ENCODE peak calls at places on chromosomes 6 and 20, in seven cellular contexts. One of them, this sample, is unnamed.

GRCh38 chr6:48535569-48535968 is 424.6 kb upstream of the PTCHD4 start:
- DNase-seq in lower lobe of right lung: no peak
- DNase-seq in NCI-H345: no peak
- DNase-seq in aorta: no peak
- DNase-seq in astrocyte: peak
- DNase-seq in H7: peak
- DNase-seq in B cell: no peak
- DNase-seq in this sample: no peak

GRCh38 chr6:157158897-157159296 is 164.4 kb downstream of the TMEM242 start:
- DNase-seq in lower lobe of right lung: no peak
- DNase-seq in NCI-H345: no peak
- DNase-seq in aorta: no peak
- DNase-seq in astrocyte: no peak
- DNase-seq in H7: peak
- DNase-seq in B cell: no peak
- DNase-seq in this sample: no peak

GRCh38 chr20:61886721-61887658 is 178.7 kb downstream of the TAF4 start:
- DNase-seq in lower lobe of right lung: peak
- DNase-seq in NCI-H345: peak
- DNase-seq in aorta: peak
- DNase-seq in astrocyte: no peak
- DNase-seq in H7: peak
- DNase-seq in B cell: peak
- DNase-seq in this sample: no peak

GRCh38 chr6:111256646-111257045 is 169.3 kb downstream of the SLC16A10 start:
- DNase-seq in lower lobe of right lung: no peak
- DNase-seq in NCI-H345: no peak
- DNase-seq in aorta: no peak
- DNase-seq in astrocyte: no peak
- DNase-seq in H7: no peak
- DNase-seq in B cell: no peak
- DNase-seq in this sample: no peak

GRCh38 chr6:7433211-7433610 is 43.6 kb downstream of the RIOK1 start:
- DNase-seq in lower lobe of right lung: no peak
- DNase-seq in NCI-H345: no peak
- DNase-seq in aorta: no peak
- DNase-seq in astrocyte: no peak
- DNase-seq in H7: no peak
- DNase-seq in B cell: no peak
- DNase-seq in this sample: no peak

GRCh38 chr20:967796-968742 is 34.0 kb downstream of the RSPO4 start:
- DNase-seq in lower lobe of right lung: no peak
- DNase-seq in NCI-H345: no peak
- DNase-seq in aorta: no peak
- DNase-seq in astrocyte: peak
- DNase-seq in H7: peak
- DNase-seq in B cell: peak
- DNase-seq in this sample: no peak

GRCh38 chr6:35507221-35507620 is 5.5 kb downstream of the TULP1 start:
- DNase-seq in lower lobe of right lung: no peak
- DNase-seq in NCI-H345: no peak
- DNase-seq in aorta: no peak
- DNase-seq in astrocyte: no peak
- DNase-seq in H7: peak
- DNase-seq in B cell: no peak
- DNase-seq in this sample: no peak

GRCh38 chr20:51767018-51767866 is 948 bp downstream of the ATP9A start:
- DNase-seq in lower lobe of right lung: peak
- DNase-seq in NCI-H345: peak
- DNase-seq in aorta: peak
- DNase-seq in astrocyte: peak
- DNase-seq in H7: peak
- DNase-seq in B cell: peak
- DNase-seq in this sample: peak

GRCh38 chr20:1171461-1172093 is 13.2 kb downstream of the TMEM74B start:
- DNase-seq in lower lobe of right lung: no peak
- DNase-seq in NCI-H345: no peak
- DNase-seq in aorta: no peak
- DNase-seq in astrocyte: peak
- DNase-seq in H7: peak
- DNase-seq in B cell: no peak
- DNase-seq in this sample: no peak

GRCh38 chr6:72589096-72589495 is 32.8 kb upstream of the KCNQ5 start:
- DNase-seq in lower lobe of right lung: no peak
- DNase-seq in NCI-H345: no peak
- DNase-seq in aorta: no peak
- DNase-seq in astrocyte: peak
- DNase-seq in H7: no peak
- DNase-seq in B cell: no peak
- DNase-seq in this sample: no peak

GRCh38 chr20:45821942-45822341 is 5.2 kb downstream of the TNNC2 start:
- DNase-seq in lower lobe of right lung: no peak
- DNase-seq in NCI-H345: no peak
- DNase-seq in aorta: no peak
- DNase-seq in astrocyte: no peak
- DNase-seq in H7: no peak
- DNase-seq in B cell: no peak
- DNase-seq in this sample: no peak

GRCh38 chr6:165519316-165519715 is 143.7 kb downstream of the PDE10A start:
- DNase-seq in lower lobe of right lung: no peak
- DNase-seq in NCI-H345: no peak
- DNase-seq in aorta: no peak
- DNase-seq in astrocyte: no peak
- DNase-seq in H7: no peak
- DNase-seq in B cell: no peak
- DNase-seq in this sample: no peak

GRCh38 chr6:75880305-75880704 is 131.3 kb downstream of the MYO6 start:
- DNase-seq in lower lobe of right lung: no peak
- DNase-seq in NCI-H345: no peak
- DNase-seq in aorta: no peak
- DNase-seq in astrocyte: no peak
- DNase-seq in H7: no peak
- DNase-seq in B cell: no peak
- DNase-seq in this sample: no peak

GRCh38 chr20:5160882-5161281 is 34.1 kb downstream of the CDS2 start:
- DNase-seq in lower lobe of right lung: no peak
- DNase-seq in NCI-H345: no peak
- DNase-seq in aorta: no peak
- DNase-seq in astrocyte: no peak
- DNase-seq in H7: no peak
- DNase-seq in B cell: no peak
- DNase-seq in this sample: no peak

GRCh38 chr6:83600531-83600930 is 88.2 kb downstream of the PRSS35 start:
- DNase-seq in lower lobe of right lung: no peak
- DNase-seq in NCI-H345: no peak
- DNase-seq in aorta: no peak
- DNase-seq in astrocyte: no peak
- DNase-seq in H7: no peak
- DNase-seq in B cell: no peak
- DNase-seq in this sample: no peak

GRCh38 chr20:17786221-17786718 is 86.5 kb downstream of the BANF2 start:
- DNase-seq in lower lobe of right lung: no peak
- DNase-seq in NCI-H345: no peak
- DNase-seq in aorta: no peak
- DNase-seq in astrocyte: peak
- DNase-seq in H7: no peak
- DNase-seq in B cell: no peak
- DNase-seq in this sample: no peak

GRCh38 chr6:167932468-167933276 is 64.8 kb upstream of the KIF25 start:
- DNase-seq in lower lobe of right lung: no peak
- DNase-seq in NCI-H345: no peak
- DNase-seq in aorta: no peak
- DNase-seq in astrocyte: no peak
- DNase-seq in H7: no peak
- DNase-seq in B cell: no peak
- DNase-seq in this sample: no peak

GRCh38 chr20:32167552-32167951 is 40.0 kb downstream of the PLAGL2 start:
- DNase-seq in lower lobe of right lung: no peak
- DNase-seq in NCI-H345: no peak
- DNase-seq in aorta: peak
- DNase-seq in astrocyte: no peak
- DNase-seq in H7: no peak
- DNase-seq in B cell: no peak
- DNase-seq in this sample: peak

GRCh38 chr20:3174442-3175263 is 1.3 kb upstream of the LZTS3 start:
- DNase-seq in lower lobe of right lung: no peak
- DNase-seq in NCI-H345: peak
- DNase-seq in aorta: no peak
- DNase-seq in astrocyte: no peak
- DNase-seq in H7: no peak
- DNase-seq in B cell: no peak
- DNase-seq in this sample: no peak

This sample was measured in posterior vena cava.